ENCODE peak calls at places on chromosomes 16 and 17, in five cellular contexts. A, U, O, L and J are unnamed samples.
A peak's percentile ranks its signal among the peaks of the same experiment; 100 is the strongest.

GRCh38 chr16:1786242-1787055 is 3.7 kb downstream of the NUBP2 start:
- DNase-seq in O (no peak), L (no peak), A (no peak), U (peak; percentile 22), J (no peak)

GRCh38 chr16:12557808-12558207 is 245.9 kb downstream of the CPPED1 start:
- DNase-seq in O (no peak), L (no peak), U (no peak), A (no peak), J (no peak)

GRCh38 chr17:66373944-66374817 is 71.8 kb downstream of the PRKCA start:
- DNase-seq in U (peak; percentile 19), O (no peak), A (peak; percentile 73), L (no peak), J (no peak)

GRCh38 chr17:6109541-6109940 is 39.4 kb downstream of the WSCD1 start:
- DNase-seq in A (no peak), O (no peak), U (no peak), L (no peak), J (no peak)

GRCh38 chr17:78610951-78611511 is 33.8 kb upstream of the DNAH17 start:
- DNase-seq in U (no peak), L (no peak), A (no peak), O (no peak), J (no peak)

GRCh38 chr17:61253937-61254677 is 145.5 kb upstream of the TBX2 start:
- DNase-seq in A (no peak), O (no peak), L (no peak), U (no peak), J (no peak)

GRCh38 chr16:29925173-29925804 is 737 bp downstream of the KCTD13 start:
- DNase-seq in O (no peak), A (no peak), U (no peak), L (peak; percentile 16), J (peak; percentile 18)

GRCh38 chr17:58757162-58757613 is 1.5 kb downstream of the PPM1E start:
- DNase-seq in L (no peak), A (no peak), O (no peak), U (no peak), J (no peak)

GRCh38 chr16:17499223-17499902 is 28.6 kb upstream of the XYLT1 start:
- DNase-seq in U (no peak), A (no peak), L (no peak), O (no peak), J (no peak)

GRCh38 chr17:78795241-78795640 is 13.2 kb upstream of the CYTH1 start:
- DNase-seq in L (no peak), A (no peak), O (no peak), U (no peak), J (no peak)

GRCh38 chr17:864315-864714 is 82.2 kb downstream of the MRM3 start:
- DNase-seq in O (no peak), A (no peak), L (no peak), U (no peak), J (no peak)

GRCh38 chr17:10033982-10034381 is 128.9 kb upstream of the RCVRN start:
- DNase-seq in U (no peak), A (no peak), O (no peak), L (no peak), J (no peak)
- H3K4me3 ChIP-seq in U (peak overlapping the region; percentile 47), A (no peak overlapping the region), O (no peak overlapping the region), L (no peak overlapping the region), J (no peak overlapping the region)

DNA sequence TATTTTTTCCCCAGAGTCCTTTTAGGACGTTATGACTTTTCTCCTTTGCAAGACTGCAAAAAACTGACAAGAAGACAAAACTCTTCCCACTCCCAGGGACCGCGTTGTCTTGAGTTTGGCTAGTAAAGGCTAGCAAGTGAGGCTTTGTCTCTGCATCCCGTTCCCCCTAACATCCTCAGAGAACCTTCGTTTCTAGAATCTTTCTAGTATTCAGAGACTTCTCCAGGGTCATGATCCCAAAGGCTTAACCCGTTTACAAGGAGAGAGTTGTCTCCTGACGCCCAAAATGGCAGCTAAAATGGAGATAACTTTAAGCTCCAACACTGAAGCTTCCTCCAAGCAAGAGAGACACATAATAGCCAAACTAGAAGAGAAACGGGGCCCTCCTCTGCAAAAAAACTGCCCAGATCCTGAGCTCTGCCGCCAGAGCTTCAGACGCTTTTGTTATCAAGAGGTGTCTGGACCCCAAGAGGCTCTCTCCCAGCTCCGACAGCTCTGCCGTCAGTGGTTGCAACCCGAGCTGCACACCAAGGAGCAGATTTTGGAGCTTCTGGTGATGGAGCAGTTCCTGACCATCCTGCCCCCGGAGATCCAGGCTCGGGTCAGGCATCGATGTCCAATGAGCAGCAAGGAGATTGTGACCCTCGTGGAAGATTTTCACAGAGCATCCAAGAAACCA is 843 bp downstream of the ZNF174 start:
- DNase-seq in U (no peak), L (peak; percentile 34), A (no peak), O (no peak), J (peak; percentile 9)
- H3K4me3 ChIP-seq in U (peak overlapping the region; percentile 98), L (peak overlapping the region; percentile 87), A (peak overlapping the region; percentile 89), O (peak overlapping the region; percentile 83), J (peak overlapping the region; percentile 79)

GRCh38 chr16:67001159-67001486 is 12.7 kb downstream of the CES4A start:
- DNase-seq in O (no peak), A (no peak), U (peak; percentile 26), L (no peak), J (no peak)
- H3K4me3 ChIP-seq in O (peak overlapping the region; percentile 11), A (peak overlapping the region; percentile 23), U (peak overlapping the region; percentile 67), L (peak overlapping the region; percentile 35), J (peak overlapping the region; percentile 20)

GRCh38 chr16:84730406-84731106 is 30.8 kb downstream of the USP10 start:
- DNase-seq in U (peak; percentile 52), A (peak; percentile 35), O (no peak), L (peak; percentile 97), J (peak; percentile 76)
- H3K4me3 ChIP-seq in U (peak overlapping the region; percentile 65), A (no peak overlapping the region), O (no peak overlapping the region), L (peak overlapping the region; percentile 52), J (peak overlapping the region; percentile 54)

GRCh38 chr17:54901230-54901847 is 687 bp downstream of the TOM1L1 start:
- DNase-seq in A (no peak), O (no peak), U (no peak), L (peak; percentile 60), J (no peak)

GRCh38 chr17:54899721-54900456 is 763 bp upstream of the TOM1L1 start:
- DNase-seq in L (no peak), U (no peak), A (no peak), O (no peak), J (no peak)

GRCh38 chr17:54899201-54899600 is 1.5 kb upstream of the TOM1L1 start:
- DNase-seq in L (no peak), U (no peak), O (no peak), A (no peak), J (no peak)

GRCh38 chr17:54902017-54902416 is 1.4 kb downstream of the TOM1L1 start:
- DNase-seq in L (no peak), U (no peak), O (no peak), A (no peak), J (no peak)

DNA sequence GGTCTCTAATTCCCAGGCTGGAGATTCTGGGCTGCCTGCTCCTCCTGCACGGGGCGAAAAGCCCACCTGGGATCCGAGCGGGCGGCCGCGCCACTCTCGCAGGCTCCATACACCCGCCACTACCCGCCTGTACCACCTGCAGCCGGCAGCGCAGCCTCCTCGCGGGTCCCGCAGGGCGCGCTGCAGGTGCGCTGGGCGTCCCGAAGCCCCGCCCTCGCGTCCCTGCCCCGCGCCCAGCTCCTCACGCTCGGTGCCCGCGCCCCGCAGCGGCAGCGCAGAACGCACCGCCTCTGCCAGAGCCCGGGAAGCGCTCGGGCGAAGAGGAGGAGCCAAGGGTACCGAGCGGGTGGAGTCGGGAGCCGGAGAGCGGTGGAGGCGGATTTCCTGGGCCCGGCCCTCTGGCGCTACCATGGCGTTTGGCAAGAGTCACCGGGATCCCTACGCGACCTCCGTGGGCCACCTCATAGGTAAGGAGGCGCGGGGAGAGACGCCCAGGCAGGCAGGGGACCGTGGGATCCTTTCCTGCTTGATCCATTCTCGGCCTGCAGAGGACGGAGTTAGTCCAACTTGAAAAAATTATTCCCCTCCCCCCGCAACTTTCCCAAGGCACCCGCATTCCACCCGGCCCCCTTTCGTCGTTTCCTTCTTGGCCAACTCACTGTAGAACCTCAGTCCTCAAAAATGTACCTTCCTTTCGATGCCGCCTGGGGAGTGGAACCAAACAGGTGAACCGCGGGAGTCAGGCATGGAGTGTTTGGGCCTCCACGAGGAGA is at the start of gene TOM1L1:
- DNase-seq in A (no peak), O (no peak), U (peak; percentile 60), L (peak; percentile 45), J (peak; percentile 43)
- H3K4me3 ChIP-seq in A (peak within 1 kb of the TSS; percentile 15), O (peak within 1 kb of the TSS; percentile 47), U (peak within 1 kb of the TSS; percentile 75), L (peak within 1 kb of the TSS; percentile 76), J (peak within 1 kb of the TSS; percentile 43)

GRCh38 chr17:17229416-17230098 is 7.4 kb downstream of the FLCN start:
- DNase-seq in U (no peak), L (no peak), O (no peak), A (no peak), J (no peak)

GRCh38 chr17:17228521-17229279 is 8.3 kb downstream of the FLCN start:
- DNase-seq in O (no peak), A (no peak), U (peak; percentile 45), L (no peak), J (no peak)

GRCh38 chr17:17226451-17227265 is 10.3 kb downstream of the FLCN start:
- DNase-seq in A (no peak), L (no peak), U (no peak), O (no peak), J (no peak)

GRCh38 chr17:17225901-17226300 is 11.1 kb downstream of the FLCN start:
- DNase-seq in A (no peak), O (no peak), L (no peak), U (no peak), J (no peak)

DNA sequence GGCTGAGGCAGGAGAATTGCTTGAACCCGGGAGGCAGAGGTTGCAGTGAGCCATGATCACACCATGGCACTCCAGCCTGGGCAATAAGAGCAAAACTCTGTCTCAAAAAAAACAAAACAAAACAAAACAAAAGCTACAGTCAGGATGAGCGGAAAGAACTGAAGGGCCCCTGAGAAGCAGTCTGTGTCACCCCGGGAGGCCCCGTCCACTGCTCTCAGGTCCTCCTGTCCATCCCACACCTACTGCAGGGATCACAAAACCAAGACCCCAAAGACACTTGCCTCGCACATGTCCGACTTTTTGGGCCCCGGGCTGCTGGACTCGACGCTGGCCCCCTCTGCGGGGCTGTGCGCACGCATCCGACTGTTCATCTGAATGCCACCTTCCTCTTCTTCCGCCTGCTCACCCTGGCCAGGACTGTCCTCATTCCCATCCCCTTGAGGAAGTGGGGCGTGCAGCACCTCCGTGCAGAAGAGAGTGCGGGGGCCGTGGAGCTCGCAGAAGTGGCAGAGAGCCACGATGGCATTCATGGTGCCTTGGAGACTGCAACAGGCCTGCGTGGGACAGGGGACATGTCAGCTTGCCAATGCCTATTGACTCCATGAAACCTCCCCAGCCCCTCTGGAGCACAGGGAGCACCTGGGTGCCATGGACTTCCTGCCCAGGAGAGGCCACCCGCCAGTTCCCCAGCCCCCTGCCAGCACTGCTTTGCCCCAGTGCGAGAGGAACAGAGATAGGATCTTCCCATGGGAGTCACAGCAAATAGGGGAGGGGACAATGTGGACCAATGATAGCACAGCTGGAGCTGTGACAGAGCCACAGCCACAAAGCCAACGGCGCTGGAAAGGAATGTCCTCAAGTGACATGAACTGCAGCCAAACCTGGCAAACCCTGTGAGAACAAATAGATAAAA is 9.1 kb downstream of the FLCN start:
- DNase-seq in U (no peak), L (no peak), A (no peak), O (no peak), J (no peak)
- H3K4me3 ChIP-seq in U (no peak overlapping the region), L (no peak overlapping the region), A (no peak overlapping the region), O (no peak overlapping the region), J (no peak overlapping the region)